ENCODE peak calls at places on chromosomes 13 and 19, in eight cellular contexts. One of them, this sample, is unnamed.

GRCh38 chr19:45693168-45693788 is 812 bp downstream of the QPCTL start:
- DNase-seq in NCI-H1436: peak
- DNase-seq in fibroblast of lung: peak
- DNase-seq in NCI-H1930: peak
- DNase-seq in HAP-1: peak
- DNase-seq in psoas muscle: peak
- DNase-seq in non-pigmented ciliary epithelial cell: no peak
- DNase-seq in stimulated activated CD4-positive, alpha-beta T cell treated with anti-CD3 and anti-CD28 coated beads, Interleukin-4, amount 100 ng/mL, for 1 hour: peak
- DNase-seq in this sample: peak

GRCh38 chr19:12834418-12834943 is at the start of gene RTBDN:
- DNase-seq in NCI-H1436: peak
- DNase-seq in fibroblast of lung: no peak
- DNase-seq in NCI-H1930: no peak
- DNase-seq in HAP-1: peak
- DNase-seq in psoas muscle: peak
- DNase-seq in non-pigmented ciliary epithelial cell: no peak
- DNase-seq in stimulated activated CD4-positive, alpha-beta T cell treated with anti-CD3 and anti-CD28 coated beads, Interleukin-4, amount 100 ng/mL, for 1 hour: no peak
- DNase-seq in this sample: no peak

GRCh38 chr19:38095411-38096308 is 128.4 kb downstream of the DPF1 start:
- DNase-seq in NCI-H1436: peak
- DNase-seq in fibroblast of lung: peak
- DNase-seq in NCI-H1930: peak
- DNase-seq in HAP-1: peak
- DNase-seq in psoas muscle: peak
- DNase-seq in non-pigmented ciliary epithelial cell: peak
- DNase-seq in stimulated activated CD4-positive, alpha-beta T cell treated with anti-CD3 and anti-CD28 coated beads, Interleukin-4, amount 100 ng/mL, for 1 hour: peak
- DNase-seq in this sample: peak

GRCh38 chr13:37106642-37107041 is 1.2 kb upstream of the CSNK1A1L start:
- DNase-seq in NCI-H1436: no peak
- DNase-seq in fibroblast of lung: no peak
- DNase-seq in NCI-H1930: no peak
- DNase-seq in HAP-1: no peak
- DNase-seq in psoas muscle: no peak
- DNase-seq in non-pigmented ciliary epithelial cell: no peak
- DNase-seq in stimulated activated CD4-positive, alpha-beta T cell treated with anti-CD3 and anti-CD28 coated beads, Interleukin-4, amount 100 ng/mL, for 1 hour: no peak
- DNase-seq in this sample: no peak

GRCh38 chr13:101512650-101513049 is 60.2 kb downstream of the ITGBL1 start:
- DNase-seq in NCI-H1436: no peak
- DNase-seq in fibroblast of lung: no peak
- DNase-seq in NCI-H1930: no peak
- DNase-seq in HAP-1: no peak
- DNase-seq in psoas muscle: no peak
- DNase-seq in non-pigmented ciliary epithelial cell: no peak
- DNase-seq in stimulated activated CD4-positive, alpha-beta T cell treated with anti-CD3 and anti-CD28 coated beads, Interleukin-4, amount 100 ng/mL, for 1 hour: no peak
- DNase-seq in this sample: peak

GRCh38 chr13:94858856-94859811 is 146.8 kb upstream of the SOX21 start:
- DNase-seq in NCI-H1436: no peak
- DNase-seq in fibroblast of lung: peak
- DNase-seq in NCI-H1930: no peak
- DNase-seq in HAP-1: no peak
- DNase-seq in psoas muscle: peak
- DNase-seq in non-pigmented ciliary epithelial cell: no peak
- DNase-seq in stimulated activated CD4-positive, alpha-beta T cell treated with anti-CD3 and anti-CD28 coated beads, Interleukin-4, amount 100 ng/mL, for 1 hour: no peak
- DNase-seq in this sample: peak

GRCh38 chr19:42214810-42215209 is 2.7 kb downstream of the DEDD2 start:
- DNase-seq in NCI-H1436: no peak
- DNase-seq in fibroblast of lung: no peak
- DNase-seq in NCI-H1930: no peak
- DNase-seq in HAP-1: no peak
- DNase-seq in psoas muscle: no peak
- DNase-seq in non-pigmented ciliary epithelial cell: no peak
- DNase-seq in stimulated activated CD4-positive, alpha-beta T cell treated with anti-CD3 and anti-CD28 coated beads, Interleukin-4, amount 100 ng/mL, for 1 hour: no peak
- DNase-seq in this sample: no peak

GRCh38 chr19:58196911-58197616 is 14.2 kb downstream of the ZNF274 start:
- DNase-seq in NCI-H1436: no peak
- DNase-seq in fibroblast of lung: peak
- DNase-seq in NCI-H1930: no peak
- DNase-seq in HAP-1: no peak
- DNase-seq in psoas muscle: no peak
- DNase-seq in non-pigmented ciliary epithelial cell: no peak
- DNase-seq in stimulated activated CD4-positive, alpha-beta T cell treated with anti-CD3 and anti-CD28 coated beads, Interleukin-4, amount 100 ng/mL, for 1 hour: no peak
- DNase-seq in this sample: no peak

GRCh38 chr13:55029280-55029679 is 2000.7 kb downstream of the OLFM4 start:
- DNase-seq in NCI-H1436: no peak
- DNase-seq in fibroblast of lung: no peak
- DNase-seq in NCI-H1930: no peak
- DNase-seq in HAP-1: no peak
- DNase-seq in psoas muscle: no peak
- DNase-seq in non-pigmented ciliary epithelial cell: no peak
- DNase-seq in stimulated activated CD4-positive, alpha-beta T cell treated with anti-CD3 and anti-CD28 coated beads, Interleukin-4, amount 100 ng/mL, for 1 hour: no peak
- DNase-seq in this sample: no peak

GRCh38 chr19:17079710-17080440 is 4.3 kb downstream of the MYO9B start:
- DNase-seq in NCI-H1436: no peak
- DNase-seq in fibroblast of lung: peak
- DNase-seq in NCI-H1930: no peak
- DNase-seq in HAP-1: no peak
- DNase-seq in psoas muscle: peak
- DNase-seq in non-pigmented ciliary epithelial cell: peak
- DNase-seq in stimulated activated CD4-positive, alpha-beta T cell treated with anti-CD3 and anti-CD28 coated beads, Interleukin-4, amount 100 ng/mL, for 1 hour: peak
- DNase-seq in this sample: peak

GRCh38 chr19:23718802-23719201 is 31.8 kb upstream of the ZNF675 start:
- DNase-seq in NCI-H1436: no peak
- DNase-seq in fibroblast of lung: no peak
- DNase-seq in NCI-H1930: no peak
- DNase-seq in HAP-1: no peak
- DNase-seq in psoas muscle: no peak
- DNase-seq in non-pigmented ciliary epithelial cell: no peak
- DNase-seq in stimulated activated CD4-positive, alpha-beta T cell treated with anti-CD3 and anti-CD28 coated beads, Interleukin-4, amount 100 ng/mL, for 1 hour: no peak
- DNase-seq in this sample: no peak

GRCh38 chr19:40576585-40577451 is at the start of gene SHKBP1:
- DNase-seq in NCI-H1436: peak
- DNase-seq in fibroblast of lung: peak
- DNase-seq in NCI-H1930: peak
- DNase-seq in HAP-1: peak
- DNase-seq in psoas muscle: peak
- DNase-seq in non-pigmented ciliary epithelial cell: peak
- DNase-seq in stimulated activated CD4-positive, alpha-beta T cell treated with anti-CD3 and anti-CD28 coated beads, Interleukin-4, amount 100 ng/mL, for 1 hour: peak
- DNase-seq in this sample: peak